ENCODE peak calls at places on chromosomes 3 and 15, in four cellular contexts. R is CD8-positive, alpha-beta T cell; C is stomach; A is CD8-positive, alpha-beta memory T cell. F is an unnamed sample.

GRCh38 chr3:12947504-12948369 is 106.4 kb upstream of the RPL32 start:
- DNase-seq in A (no peak), R (no peak), C (peak), F (peak)

GRCh38 chr3:100516843-100517242 is 24.4 kb downstream of the TMEM45A start:
- DNase-seq in C (no peak), R (no peak), A (no peak), F (peak)

GRCh38 chr15:62775932-62776331 is 266.6 kb upstream of the TPM1 start:
- DNase-seq in A (no peak), R (no peak), C (no peak), F (no peak)

GRCh38 chr15:70523192-70523591 is 240.2 kb downstream of the UACA start:
- DNase-seq in C (no peak), A (no peak), R (no peak), F (no peak)

GRCh38 chr3:65342084-65342683 is 654.4 kb upstream of the ADAMTS9 start:
- DNase-seq in C (peak), A (no peak), R (no peak), F (peak)

GRCh38 chr15:90184119-90184785 is 16.9 kb upstream of the SEMA4B start:
- DNase-seq in C (peak), R (no peak), A (no peak), F (peak)

GRCh38 chr3:14771593-14772497 is 46.9 kb upstream of the FGD5 start:
- DNase-seq in R (no peak), C (no peak), A (no peak), F (no peak)

GRCh38 chr15:63191895-63192603 is 2.6 kb downstream of the RAB8B start:
- DNase-seq in C (no peak), R (peak), A (peak), F (no peak)

GRCh38 chr3:167480748-167481147 is 6.9 kb upstream of the SERPINI2 start:
- DNase-seq in C (no peak), R (no peak), A (no peak), F (no peak)

GRCh38 chr3:197748597-197749314 is 927 bp upstream of the FYTTD1 start:
- DNase-seq in R (no peak), A (no peak), C (no peak), F (peak)

GRCh38 chr3:197742795-197743194 is 6.1 kb upstream of the RUBCN start:
- DNase-seq in C (no peak), R (no peak), A (no peak), F (no peak)

GRCh38 chr3:197749315-197749600 is 425 bp upstream of the FYTTD1 start:
- DNase-seq in C (peak), A (no peak), R (peak), F (peak)

GRCh38 chr3:197746801-197747237 is 2.9 kb upstream of the FYTTD1 start:
- DNase-seq in A (no peak), R (no peak), C (no peak), F (no peak)

GRCh38 chr3:197746214-197746613 is 3.5 kb upstream of the FYTTD1 start:
- DNase-seq in R (no peak), A (no peak), C (no peak), F (no peak)
- H3K4me3 ChIP-seq in R (no peak), A (no peak), C (no peak), F (no peak)

DNA sequence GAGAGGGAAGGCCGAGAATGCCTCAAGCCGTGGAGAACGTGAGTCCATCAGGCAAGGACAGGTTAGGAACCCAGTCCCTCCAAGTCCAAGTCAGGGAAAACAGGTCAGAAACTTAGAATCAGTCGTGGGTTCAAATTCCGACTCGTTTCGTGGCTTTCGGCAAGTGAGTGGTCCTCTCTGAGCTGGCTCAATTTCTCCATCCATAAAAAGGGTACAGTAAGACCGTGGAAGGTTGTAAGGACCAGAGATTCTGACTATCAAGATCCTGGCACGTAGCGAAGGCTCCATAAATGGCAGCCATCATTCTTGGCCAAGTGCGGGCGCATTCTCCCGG is 604 bp upstream of the MED12L start:
- DNase-seq in R (no peak), A (no peak), C (no peak), F (no peak)
- H3K4me3 ChIP-seq in R (peak), A (peak), C (peak), F (peak)

GRCh38 chr3:170414202-170414663 is 4.4 kb upstream of the CLDN11 start:
- DNase-seq in A (no peak), R (peak), C (no peak), F (peak)
- H3K4me3 ChIP-seq in A (no peak), R (no peak), C (no peak), F (no peak)

GRCh38 chr15:85840079-85840801 is 45.5 kb upstream of the KLHL25 start:
- DNase-seq in C (peak), A (peak), R (peak), F (peak)
- H3K4me3 ChIP-seq in C (peak), A (peak), R (peak), F (peak)

GRCh38 chr15:65310431-65311137 is 6.1 kb downstream of the RNU5B-1 start:
- DNase-seq in C (no peak), A (no peak), R (no peak), F (no peak)
- H3K4me3 ChIP-seq in C (no peak), A (no peak), R (no peak), F (no peak)

DNA sequence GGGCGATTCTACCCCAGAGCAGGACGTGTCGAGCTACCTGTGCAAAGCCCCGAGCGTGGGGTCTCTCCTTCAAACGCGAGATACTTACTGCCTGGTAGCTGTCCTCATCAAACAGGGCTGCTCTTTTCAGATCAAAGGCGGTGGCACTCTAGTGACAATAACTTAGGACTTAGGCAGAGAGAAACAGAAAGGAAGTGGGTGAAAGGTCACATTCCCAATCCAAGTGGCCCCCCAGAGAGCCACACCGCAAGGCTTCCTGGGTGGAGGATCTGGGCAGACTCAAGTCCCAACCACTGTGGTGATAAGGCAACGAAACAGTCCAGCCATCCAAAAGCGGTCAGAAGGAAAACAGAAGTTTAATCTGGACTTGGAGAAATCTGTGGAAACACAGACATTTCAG is 227.2 kb downstream of the ADAMTS17 start:
- DNase-seq in R (no peak), A (no peak), C (no peak), F (peak)
- H3K4me3 ChIP-seq in R (no peak), A (no peak), C (no peak), F (peak)

GRCh38 chr3:135558150-135558549 is 407.4 kb upstream of the PPP2R3A start:
- DNase-seq in R (no peak), C (no peak), A (no peak), F (no peak)

GRCh38 chr3:135556184-135556583 is 409.3 kb upstream of the PPP2R3A start:
- DNase-seq in C (no peak), R (no peak), A (no peak), F (no peak)

GRCh38 chr3:135560847-135561246 is 404.7 kb upstream of the PPP2R3A start:
- DNase-seq in A (no peak), R (no peak), C (no peak), F (no peak)

GRCh38 chr3:135559802-135560201 is 405.7 kb upstream of the PPP2R3A start:
- DNase-seq in A (no peak), R (no peak), C (no peak), F (no peak)

GRCh38 chr3:135558906-135559305 is 406.6 kb upstream of the PPP2R3A start:
- DNase-seq in C (no peak), R (no peak), A (no peak), F (no peak)
- H3K4me3 ChIP-seq in C (no peak), R (no peak), A (no peak), F (no peak)

GRCh38 chr3:39325223-39325622 is 4.3 kb upstream of the CCR8 start:
- DNase-seq in A (no peak), C (no peak), R (no peak), F (no peak)

GRCh38 chr3:39319249-39319648 is 10.3 kb upstream of the CCR8 start:
- DNase-seq in R (no peak), A (no peak), C (no peak), F (no peak)

GRCh38 chr3:39327746-39328349 is 1.7 kb upstream of the CCR8 start:
- DNase-seq in C (no peak), R (no peak), A (peak), F (no peak)

GRCh38 chr3:39327053-39327745 is 2.3 kb upstream of the CCR8 start:
- DNase-seq in C (no peak), R (no peak), A (no peak), F (no peak)

GRCh38 chr3:39323454-39323853 is 6.1 kb upstream of the CCR8 start:
- DNase-seq in R (no peak), A (no peak), C (no peak), F (no peak)
- H3K4me3 ChIP-seq in R (no peak), A (no peak), C (no peak), F (no peak)

DNA sequence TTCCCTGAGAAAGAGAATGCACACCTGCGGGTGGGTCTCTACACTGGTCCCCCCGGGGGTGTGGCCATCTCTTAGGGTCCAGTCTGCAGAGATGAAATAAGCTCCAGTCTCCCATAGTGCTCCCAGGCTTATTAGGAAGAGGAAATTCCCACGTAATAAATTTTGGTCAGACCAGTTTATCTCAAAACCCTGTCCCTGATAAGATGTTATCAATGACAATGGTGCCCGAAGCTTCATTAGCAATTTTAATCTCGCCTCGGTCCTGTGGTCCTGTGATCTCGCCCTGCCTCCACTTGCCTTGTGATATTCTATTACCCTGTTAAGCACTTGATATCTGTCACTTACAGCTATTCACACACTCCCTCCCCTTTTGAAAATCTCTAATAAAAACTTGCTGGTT is 46.8 kb downstream of the OR5H15 start:
- DNase-seq in C (no peak), R (no peak), A (no peak), F (no peak)
- H3K4me3 ChIP-seq in C (no peak), R (no peak), A (no peak), F (no peak)

DNA sequence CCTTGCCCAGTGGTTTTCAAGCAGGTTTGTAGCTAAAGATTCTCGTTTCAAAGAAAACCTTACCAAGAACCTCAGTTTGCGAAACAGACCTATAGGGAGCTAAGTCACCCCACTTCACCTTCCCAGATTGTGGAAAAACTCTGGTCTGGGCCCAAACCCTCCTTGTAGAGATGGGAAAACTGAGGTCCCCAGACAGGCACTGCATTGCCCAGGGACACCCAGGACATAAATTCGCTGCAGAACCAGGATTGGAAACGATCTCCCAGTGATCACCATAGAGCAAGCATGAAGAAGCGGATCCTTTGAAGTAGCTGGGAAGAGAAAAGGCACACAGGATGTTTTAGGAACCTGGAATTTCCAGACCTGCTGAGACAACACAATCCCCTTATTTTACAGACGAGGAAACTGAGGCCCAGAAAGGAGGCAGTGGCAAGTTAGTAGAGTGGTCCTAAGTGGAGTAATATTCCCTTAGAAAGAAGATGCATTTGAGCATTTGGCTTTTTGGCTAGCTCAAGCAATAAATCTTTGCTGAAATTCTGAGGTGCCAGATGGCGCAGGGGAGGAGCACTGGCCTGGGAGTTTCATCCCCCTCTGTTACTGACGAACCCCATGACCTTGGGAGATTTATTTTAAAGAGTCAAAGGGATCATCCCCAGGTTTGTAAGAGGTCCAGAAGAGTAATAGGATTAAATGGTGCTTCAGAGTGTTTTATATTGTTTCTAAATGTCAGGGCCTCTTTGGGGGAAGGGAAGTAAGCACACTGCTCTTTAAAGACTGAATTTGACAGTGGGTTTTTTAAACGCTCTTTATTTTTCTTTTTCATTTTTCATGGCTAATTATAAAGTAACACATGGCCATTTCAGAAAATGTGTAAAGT is 85.3 kb upstream of the PIAS1 start:
- DNase-seq in A (no peak), R (no peak), C (no peak), F (no peak)
- H3K4me3 ChIP-seq in A (no peak), R (no peak), C (peak), F (peak)

F was measured in fibroblast of the aortic adventitia.